ENCODE peak calls at places on chromosomes 12 and 14, in five cellular contexts. One of them, this sample, is unnamed.

GRCh38 chr14:67514650-67515385 is 18.3 kb upstream of the PLEKHH1 start:
- DNase-seq in GM13976: peak
- DNase-seq in adrenal gland: peak
- DNase-seq in astrocyte of the spinal cord: peak
- DNase-seq in AG04450: no peak
- DNase-seq in this sample: no peak

GRCh38 chr12:115135800-115136211 is 451.8 kb upstream of the TBX3 start:
- DNase-seq in GM13976: no peak
- DNase-seq in adrenal gland: peak
- DNase-seq in astrocyte of the spinal cord: peak
- DNase-seq in AG04450: peak
- DNase-seq in this sample: peak

GRCh38 chr12:103268831-103269514 is 226.8 kb downstream of the C12orf42 start:
- DNase-seq in GM13976: no peak
- DNase-seq in adrenal gland: no peak
- DNase-seq in astrocyte of the spinal cord: no peak
- DNase-seq in AG04450: no peak
- DNase-seq in this sample: no peak

GRCh38 chr12:55057466-55057865 is 37.7 kb downstream of the NEUROD4 start:
- DNase-seq in GM13976: no peak
- DNase-seq in adrenal gland: no peak
- DNase-seq in astrocyte of the spinal cord: no peak
- DNase-seq in AG04450: no peak
- DNase-seq in this sample: no peak

GRCh38 chr14:44778562-44778961 is 183.2 kb downstream of the KLHL28 start:
- DNase-seq in GM13976: no peak
- DNase-seq in adrenal gland: no peak
- DNase-seq in astrocyte of the spinal cord: peak
- DNase-seq in AG04450: peak
- DNase-seq in this sample: no peak

GRCh38 chr12:79333144-79333543 is 357.6 kb downstream of the PAWR start:
- DNase-seq in GM13976: no peak
- DNase-seq in adrenal gland: no peak
- DNase-seq in astrocyte of the spinal cord: no peak
- DNase-seq in AG04450: no peak
- DNase-seq in this sample: no peak

GRCh38 chr14:98408713-98409112 is 863.3 kb downstream of the BCL11B start:
- DNase-seq in GM13976: no peak
- DNase-seq in adrenal gland: no peak
- DNase-seq in astrocyte of the spinal cord: no peak
- DNase-seq in AG04450: no peak
- DNase-seq in this sample: no peak

GRCh38 chr12:3441435-3441834 is 49.6 kb upstream of the PRMT8 start:
- DNase-seq in GM13976: no peak
- DNase-seq in adrenal gland: no peak
- DNase-seq in astrocyte of the spinal cord: no peak
- DNase-seq in AG04450: no peak
- DNase-seq in this sample: no peak

GRCh38 chr12:96112733-96113132 is 77.3 kb upstream of the LTA4H start:
- DNase-seq in GM13976: no peak
- DNase-seq in adrenal gland: no peak
- DNase-seq in astrocyte of the spinal cord: no peak
- DNase-seq in AG04450: no peak
- DNase-seq in this sample: no peak

GRCh38 chr12:111925171-111925570 is 83.1 kb downstream of the MAPKAPK5 start:
- DNase-seq in GM13976: no peak
- DNase-seq in adrenal gland: no peak
- DNase-seq in astrocyte of the spinal cord: no peak
- DNase-seq in AG04450: no peak
- DNase-seq in this sample: no peak

GRCh38 chr12:6829532-6830220 is 1.5 kb downstream of the P3H3 start:
- DNase-seq in GM13976: no peak
- DNase-seq in adrenal gland: no peak
- DNase-seq in astrocyte of the spinal cord: no peak
- DNase-seq in AG04450: no peak
- DNase-seq in this sample: no peak

GRCh38 chr14:61101803-61102548 is 120.9 kb downstream of the SLC38A6 start:
- DNase-seq in GM13976: no peak
- DNase-seq in adrenal gland: peak
- DNase-seq in astrocyte of the spinal cord: peak
- DNase-seq in AG04450: no peak
- DNase-seq in this sample: no peak

GRCh38 chr14:95519699-95520098 is 3.2 kb upstream of the SYNE3 start:
- DNase-seq in GM13976: no peak
- DNase-seq in adrenal gland: peak
- DNase-seq in astrocyte of the spinal cord: peak
- DNase-seq in AG04450: no peak
- DNase-seq in this sample: peak

GRCh38 chr14:22558221-22558913 is 30.7 kb downstream of the DAD1 start:
- DNase-seq in GM13976: no peak
- DNase-seq in adrenal gland: no peak
- DNase-seq in astrocyte of the spinal cord: no peak
- DNase-seq in AG04450: no peak
- DNase-seq in this sample: no peak

GRCh38 chr14:106872619-106873446 is 1346.5 kb downstream of the TMEM121 start:
- DNase-seq in GM13976: peak
- DNase-seq in adrenal gland: peak
- DNase-seq in astrocyte of the spinal cord: no peak
- DNase-seq in AG04450: no peak
- DNase-seq in this sample: no peak

GRCh38 chr12:25328082-25328712 is 77.5 kb upstream of the KRAS start:
- DNase-seq in GM13976: no peak
- DNase-seq in adrenal gland: peak
- DNase-seq in astrocyte of the spinal cord: peak
- DNase-seq in AG04450: no peak
- DNase-seq in this sample: no peak

GRCh38 chr14:92035890-92036289 is 4.0 kb downstream of the TRIP11 start:
- DNase-seq in GM13976: no peak
- DNase-seq in adrenal gland: no peak
- DNase-seq in astrocyte of the spinal cord: no peak
- DNase-seq in AG04450: no peak
- DNase-seq in this sample: no peak

GRCh38 chr14:33714527-33715222 is 236.2 kb downstream of the EGLN3 start:
- DNase-seq in GM13976: no peak
- DNase-seq in adrenal gland: no peak
- DNase-seq in astrocyte of the spinal cord: peak
- DNase-seq in AG04450: no peak
- DNase-seq in this sample: no peak

GRCh38 chr14:95290769-95291440 is 28.8 kb downstream of the CLMN start:
- DNase-seq in GM13976: peak
- DNase-seq in adrenal gland: no peak
- DNase-seq in astrocyte of the spinal cord: no peak
- DNase-seq in AG04450: no peak
- DNase-seq in this sample: no peak

GRCh38 chr14:89280612-89281011 is 136.4 kb downstream of the FOXN3 start:
- DNase-seq in GM13976: no peak
- DNase-seq in adrenal gland: no peak
- DNase-seq in astrocyte of the spinal cord: no peak
- DNase-seq in AG04450: no peak
- DNase-seq in this sample: no peak

GRCh38 chr14:49677643-49678042 is 10.4 kb downstream of the POLE2 start:
- DNase-seq in GM13976: no peak
- DNase-seq in adrenal gland: no peak
- DNase-seq in astrocyte of the spinal cord: no peak
- DNase-seq in AG04450: no peak
- DNase-seq in this sample: no peak

GRCh38 chr12:22993639-22994038 is 368.7 kb downstream of the ETNK1 start:
- DNase-seq in GM13976: no peak
- DNase-seq in adrenal gland: no peak
- DNase-seq in astrocyte of the spinal cord: peak
- DNase-seq in AG04450: no peak
- DNase-seq in this sample: no peak

GRCh38 chr14:93073833-93074769 is 41.6 kb downstream of the ITPK1 start:
- DNase-seq in GM13976: no peak
- DNase-seq in adrenal gland: peak
- DNase-seq in astrocyte of the spinal cord: peak
- DNase-seq in AG04450: no peak
- DNase-seq in this sample: no peak

GRCh38 chr12:87253157-87253556 is 776.0 kb downstream of the C12orf50 start:
- DNase-seq in GM13976: no peak
- DNase-seq in adrenal gland: no peak
- DNase-seq in astrocyte of the spinal cord: peak
- DNase-seq in AG04450: no peak
- DNase-seq in this sample: no peak

DNA sequence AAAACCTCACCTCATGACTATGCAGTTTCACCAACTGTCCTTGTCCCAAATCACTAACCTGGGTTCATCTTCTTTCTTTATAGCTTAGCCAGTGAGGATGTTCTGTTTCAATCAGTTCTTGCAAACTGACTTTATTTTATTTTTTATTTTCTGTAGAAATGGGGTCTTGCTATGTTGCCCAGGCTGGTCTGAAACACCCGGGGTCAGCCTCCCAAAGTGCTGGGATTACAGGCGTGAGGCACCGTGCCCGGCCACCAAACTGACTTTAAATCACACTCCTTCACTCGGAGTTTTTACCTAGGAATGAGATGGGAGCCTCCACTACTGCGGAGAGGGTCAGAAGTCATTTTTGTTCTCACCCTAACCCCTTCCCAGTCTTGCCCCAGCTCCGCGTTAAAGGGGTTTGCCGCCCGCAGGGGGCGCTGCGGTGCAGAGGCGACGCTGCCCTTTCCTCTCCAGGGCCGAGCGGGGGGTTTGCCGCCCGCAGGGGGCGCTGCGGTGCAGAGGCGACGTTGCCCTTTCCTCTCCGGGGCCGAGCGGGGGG is 7.0 kb upstream of the B4GALNT3 start:
- DNase-seq in GM13976: peak
- DNase-seq in adrenal gland: no peak
- DNase-seq in astrocyte of the spinal cord: no peak
- DNase-seq in AG04450: no peak
- DNase-seq in this sample: no peak
- TF ChIP-seq CTCF in GM13976: peak
- TF ChIP-seq CTCF in adrenal gland: no peak
- TF ChIP-seq CTCF in astrocyte of the spinal cord: peak
- TF ChIP-seq CTCF in AG04450: peak
- TF ChIP-seq CTCF in this sample: no peak

GRCh38 chr14:70086685-70087379 is 101.9 kb downstream of the SLC8A3 start:
- DNase-seq in GM13976: peak
- DNase-seq in adrenal gland: peak
- DNase-seq in astrocyte of the spinal cord: peak
- DNase-seq in AG04450: no peak
- DNase-seq in this sample: peak

GRCh38 chr14:70093156-70093555 is 95.6 kb downstream of the SLC8A3 start:
- DNase-seq in GM13976: no peak
- DNase-seq in adrenal gland: no peak
- DNase-seq in astrocyte of the spinal cord: no peak
- DNase-seq in AG04450: no peak
- DNase-seq in this sample: no peak

GRCh38 chr14:70084226-70084625 is 104.5 kb downstream of the SLC8A3 start:
- DNase-seq in GM13976: no peak
- DNase-seq in adrenal gland: no peak
- DNase-seq in astrocyte of the spinal cord: no peak
- DNase-seq in AG04450: no peak
- DNase-seq in this sample: no peak

DNA sequence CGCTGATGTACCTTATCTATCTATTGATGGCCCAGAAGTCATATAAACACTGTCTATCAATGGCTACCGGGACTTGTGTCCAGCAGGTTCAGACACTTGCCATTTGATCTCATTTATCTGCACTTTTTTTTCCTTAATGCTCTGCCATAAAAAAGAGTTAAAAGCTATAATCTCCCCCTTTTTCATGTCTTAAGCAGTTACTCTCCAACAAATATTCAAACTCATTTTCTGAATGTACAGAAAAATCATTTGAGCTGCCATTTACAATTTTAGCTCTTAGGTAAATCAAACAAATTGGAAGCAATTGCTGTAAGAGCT is 101.4 kb downstream of the SLC8A3 start:
- DNase-seq in GM13976: no peak
- DNase-seq in adrenal gland: no peak
- DNase-seq in astrocyte of the spinal cord: no peak
- DNase-seq in AG04450: no peak
- DNase-seq in this sample: no peak
- TF ChIP-seq CTCF in GM13976: no peak
- TF ChIP-seq CTCF in adrenal gland: no peak
- TF ChIP-seq CTCF in astrocyte of the spinal cord: no peak
- TF ChIP-seq CTCF in AG04450: no peak
- TF ChIP-seq CTCF in this sample: no peak

DNA sequence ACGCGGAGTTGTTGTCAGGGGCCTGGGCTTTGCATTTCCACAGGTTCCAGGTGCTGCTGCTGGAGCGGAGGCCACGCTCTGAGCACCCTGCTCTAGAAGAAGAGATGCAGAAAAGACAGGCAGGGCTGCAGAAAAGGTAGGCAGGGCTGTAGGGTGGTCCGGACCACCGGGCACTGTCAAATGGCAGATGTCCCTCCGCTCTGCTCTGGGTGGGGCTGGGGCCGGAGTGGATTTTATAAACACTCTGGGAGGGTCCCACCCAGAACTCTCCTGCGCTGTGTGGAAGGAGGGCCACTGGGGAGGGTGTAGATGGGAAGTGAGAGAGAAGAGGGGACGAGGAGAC is 4.0 kb upstream of the ASPG start:
- DNase-seq in GM13976: no peak
- DNase-seq in adrenal gland: no peak
- DNase-seq in astrocyte of the spinal cord: no peak
- DNase-seq in AG04450: no peak
- DNase-seq in this sample: no peak
- TF ChIP-seq CTCF in GM13976: no peak
- TF ChIP-seq CTCF in adrenal gland: no peak
- TF ChIP-seq CTCF in astrocyte of the spinal cord: no peak
- TF ChIP-seq CTCF in AG04450: no peak
- TF ChIP-seq CTCF in this sample: no peak

GRCh38 chr12:27616356-27617150 is 79.7 kb upstream of the REP15 start:
- DNase-seq in GM13976: no peak
- DNase-seq in adrenal gland: no peak
- DNase-seq in astrocyte of the spinal cord: no peak
- DNase-seq in AG04450: no peak
- DNase-seq in this sample: no peak

GRCh38 chr12:27614386-27614785 is 81.9 kb upstream of the REP15 start:
- DNase-seq in GM13976: no peak
- DNase-seq in adrenal gland: no peak
- DNase-seq in astrocyte of the spinal cord: no peak
- DNase-seq in AG04450: no peak
- DNase-seq in this sample: no peak

GRCh38 chr12:27615331-27615891 is 80.8 kb upstream of the REP15 start:
- DNase-seq in GM13976: no peak
- DNase-seq in adrenal gland: no peak
- DNase-seq in astrocyte of the spinal cord: peak
- DNase-seq in AG04450: no peak
- DNase-seq in this sample: no peak

GRCh38 chr12:27618836-27619235 is 77.4 kb upstream of the REP15 start:
- DNase-seq in GM13976: no peak
- DNase-seq in adrenal gland: no peak
- DNase-seq in astrocyte of the spinal cord: peak
- DNase-seq in AG04450: no peak
- DNase-seq in this sample: no peak

GRCh38 chr12:27614866-27615265 is 81.4 kb upstream of the REP15 start:
- DNase-seq in GM13976: no peak
- DNase-seq in adrenal gland: no peak
- DNase-seq in astrocyte of the spinal cord: no peak
- DNase-seq in AG04450: no peak
- DNase-seq in this sample: no peak
- TF ChIP-seq CTCF in GM13976: no peak
- TF ChIP-seq CTCF in adrenal gland: no peak
- TF ChIP-seq CTCF in astrocyte of the spinal cord: no peak
- TF ChIP-seq CTCF in AG04450: no peak
- TF ChIP-seq CTCF in this sample: no peak

This sample was measured in HFF-Myc.